ENCODE peak calls at places on chromosomes 11 and 22, in ten cellular contexts. K is H1, G is fibroblast of lung, M is cardiac fibroblast, B is spleen, N is lower lobe of right lung, L is hepatocyte, D is kidney epithelial cell, E is thoracic aorta, X is lower leg skin. A is an unnamed sample.

GRCh38 chr11:133827556-133827955 is 17.8 kb downstream of the SPATA19 start:
- DNase-seq in K (no peak), G (no peak), M (no peak), B (no peak), N (no peak), L (no peak), D (no peak), E (no peak), X (no peak), A (no peak)

GRCh38 chr11:75598900-75599299 is 36.8 kb downstream of the SERPINH1 start:
- DNase-seq in K (no peak), G (no peak), M (no peak), B (no peak), N (no peak), L (no peak), D (no peak), E (no peak), X (no peak), A (no peak)

GRCh38 chr11:73380897-73381410 is 4.8 kb downstream of the RELT start:
- DNase-seq in K (no peak), G (no peak), M (no peak), B (no peak), N (no peak), L (no peak), D (no peak), E (no peak), X (no peak), A (no peak)

GRCh38 chr11:79174045-79175008 is 266.5 kb downstream of the TENM4 start:
- DNase-seq in K (peak; percentile 50), G (peak; percentile 53), M (no peak), B (no peak), N (no peak), L (no peak), D (no peak), E (no peak), X (no peak), A (no peak)

GRCh38 chr22:30582788-30583575 is 8.5 kb upstream of the GAL3ST1 start:
- DNase-seq in K (no peak), G (no peak), M (peak; percentile 22), B (no peak), N (no peak), L (no peak), D (no peak), E (no peak), X (no peak), A (no peak)

GRCh38 chr11:58813693-58814092 is 30.8 kb downstream of the GLYATL2 start:
- DNase-seq in K (no peak), G (no peak), M (no peak), B (no peak), N (no peak), L (no peak), D (no peak), E (no peak), X (no peak), A (no peak)

GRCh38 chr11:130858215-130858614 is 58.1 kb downstream of the SNX19 start:
- DNase-seq in K (no peak), G (no peak), M (no peak), B (no peak), N (no peak), L (no peak), D (no peak), E (no peak), X (no peak), A (no peak)

GRCh38 chr11:62387381-62387780 is 31.5 kb upstream of the SCGB1A1 start:
- DNase-seq in K (no peak), G (no peak), M (no peak), B (no peak), N (no peak), L (no peak), D (no peak), E (no peak), X (no peak), A (no peak)

GRCh38 chr11:75014129-75014528 is 25.4 kb downstream of the NEU3 start:
- DNase-seq in K (no peak), G (peak; percentile 81), M (peak; percentile 81), B (no peak), N (no peak), L (peak; percentile 18), D (no peak), E (no peak), X (no peak), A (peak; percentile 45)

GRCh38 chr11:17683378-17684161 is 35.8 kb upstream of the MYOD1 start:
- DNase-seq in K (no peak), G (peak; percentile 93), M (peak; percentile 42), B (no peak), N (no peak), L (no peak), D (peak; percentile 18), E (no peak), X (no peak), A (peak; percentile 30)

GRCh38 chr11:127193916-127194315 is 193.3 kb upstream of the KIRREL3 start:
- DNase-seq in K (no peak), G (no peak), M (no peak), B (no peak), N (no peak), L (no peak), D (no peak), E (no peak), X (no peak), A (no peak)

GRCh38 chr22:39144101-39144815 is 8.2 kb downstream of the CBX7 start:
- DNase-seq in K (no peak), G (peak; percentile 38), M (peak; percentile 49), B (peak; percentile 90), N (peak; percentile 61), L (peak; percentile 17), D (no peak), E (no peak), X (no peak), A (no peak)

GRCh38 chr22:50627452-50627913 is 469 bp downstream of the ARSA start:
- DNase-seq in K (peak; percentile 79), G (no peak), M (no peak), B (peak; percentile 90), N (no peak), L (no peak), D (no peak), E (no peak), X (no peak), A (no peak)

GRCh38 chr22:50627914-50628542 is at the start of gene ARSA:
- DNase-seq in K (peak; percentile 77), G (peak; percentile 82), M (peak; percentile 87), B (peak; percentile 96), N (peak; percentile 92), L (peak; percentile 92), D (peak; percentile 25), E (no peak), X (peak; percentile 77), A (no peak)

GRCh38 chr22:50626314-50626855 is 1.6 kb downstream of the ARSA start:
- DNase-seq in K (no peak), G (no peak), M (no peak), B (peak; percentile 75), N (no peak), L (peak; percentile 3), D (no peak), E (no peak), X (no peak), A (no peak)

GRCh38 chr22:50625568-50626313 is 2.2 kb downstream of the ARSA start:
- DNase-seq in K (peak; percentile 80), G (no peak), M (no peak), B (peak; percentile 80), N (no peak), L (no peak), D (no peak), E (no peak), X (no peak), A (no peak)

GRCh38 chr22:50626856-50627451 is 998 bp downstream of the ARSA start:
- DNase-seq in K (no peak), G (no peak), M (no peak), B (peak; percentile 89), N (no peak), L (peak; percentile 10), D (no peak), E (no peak), X (no peak), A (no peak)
- H3K4me3 ChIP-seq in K (peak overlapping the region; percentile 60), G (peak overlapping the region; percentile 73), M (peak overlapping the region; percentile 67), B (peak overlapping the region; percentile 65), N (peak overlapping the region; percentile 78), L (peak overlapping the region; percentile 97), D (peak overlapping the region; percentile 90), E (peak overlapping the region; percentile 98), X (no peak overlapping the region), A (peak overlapping the region; percentile 95)

DNA sequence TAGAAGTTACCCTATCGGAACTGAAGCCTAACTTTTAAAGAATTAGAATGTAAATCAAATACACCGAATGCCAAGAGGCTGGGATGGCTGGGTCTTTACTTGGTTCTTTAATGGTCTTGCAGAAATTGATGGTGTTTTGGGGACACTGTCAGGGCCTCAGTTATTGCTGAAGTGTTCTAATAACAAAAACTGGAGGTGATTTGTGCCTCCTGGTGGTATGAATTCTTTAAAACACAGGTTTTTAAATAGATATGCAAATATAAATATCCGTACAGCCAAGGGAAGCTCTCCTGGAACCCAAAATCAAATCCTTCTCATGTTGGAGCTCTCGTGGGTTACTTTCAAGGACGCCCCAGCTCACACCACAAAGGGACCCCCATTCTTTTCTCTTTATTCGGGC is 19.3 kb upstream of the TMPRSS5 start:
- DNase-seq in K (no peak), G (no peak), M (no peak), B (no peak), N (no peak), L (no peak), D (no peak), E (no peak), X (no peak), A (no peak)
- TF ChIP-seq CTCF in K (no peak), G (no peak), M (no peak), B (no peak), N (no peak), L (no peak), D (peak; percentile 13), E (no peak), X (no peak), A (no peak)

GRCh38 chr11:48043111-48043997 is 63.0 kb downstream of the PTPRJ start:
- DNase-seq in K (no peak), G (no peak), M (no peak), B (peak; percentile 58), N (no peak), L (no peak), D (no peak), E (no peak), X (no peak), A (no peak)
- H3K4me3 ChIP-seq in K (no peak overlapping the region), G (no peak overlapping the region), M (no peak overlapping the region), B (peak overlapping the region; percentile 14), N (no peak overlapping the region), L (no peak overlapping the region), D (no peak overlapping the region), E (no peak overlapping the region), X (no peak overlapping the region), A (no peak overlapping the region)

DNA sequence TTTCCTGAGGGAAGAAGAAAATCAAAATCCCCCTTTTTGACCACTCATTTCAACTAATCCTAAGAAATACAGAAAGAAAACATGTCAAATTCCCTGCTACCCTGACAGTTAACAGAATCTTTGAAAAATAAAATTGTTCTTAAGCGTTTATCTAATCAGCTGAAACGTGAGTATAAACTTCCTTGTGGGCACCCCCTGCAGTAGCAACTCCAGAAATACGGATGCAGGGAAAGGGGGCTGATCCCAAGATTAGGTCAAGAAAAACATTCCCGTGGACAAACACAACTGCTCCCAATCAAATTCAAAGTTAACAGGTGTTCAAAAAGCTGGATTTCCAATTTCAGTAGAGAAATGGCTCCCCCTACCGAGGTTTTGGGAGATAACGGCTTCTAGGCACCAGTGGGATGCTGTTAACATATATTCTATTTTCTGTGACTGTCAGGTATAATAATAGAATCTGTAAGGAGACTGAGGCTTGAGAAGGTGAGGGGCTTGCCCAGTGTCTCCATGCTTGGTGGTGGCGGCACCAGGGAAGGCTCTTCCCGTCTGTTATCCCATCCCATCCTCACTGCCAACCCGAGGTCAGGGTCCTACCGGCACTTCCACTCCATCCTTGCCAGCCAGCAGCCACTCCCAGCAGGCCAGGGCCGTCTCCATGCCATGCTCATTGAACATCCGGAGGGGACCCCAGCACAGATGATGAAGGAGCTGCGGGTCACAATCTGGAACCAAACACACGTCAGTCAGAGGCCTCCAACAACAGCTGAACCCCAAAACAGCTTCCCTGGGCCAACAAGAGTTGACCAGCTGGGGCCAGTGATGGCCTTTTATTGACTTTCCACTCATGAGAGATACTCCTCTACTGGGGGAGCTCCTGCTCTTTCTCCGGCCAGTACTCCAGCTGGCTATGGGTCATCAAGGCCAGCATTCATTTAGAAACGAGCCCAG is 32.0 kb upstream of the SERPIND1 start:
- DNase-seq in K (peak; percentile 76), G (peak; percentile 15), M (peak; percentile 21), B (no peak), N (no peak), L (peak; percentile 42), D (no peak), E (no peak), X (no peak), A (no peak)
- TF ChIP-seq CTCF in K (peak; percentile 71), G (peak; percentile 81), M (peak; percentile 57), B (peak; percentile 79), N (peak; percentile 53), L (peak; percentile 50), D (peak; percentile 68), E (peak; percentile 33), X (no peak), A (peak; percentile 74)

A was measured in epithelial cell of proximal tubule.